ENCODE peak calls at places on chromosomes 12 and 14, in five cellular contexts. One of them, this sample, is unnamed.

GRCh38 chr12:68405292-68405900 is 73.2 kb upstream of the MDM1 start:
- DNase-seq in activated T-helper 1 cell treated with Interleukin-2 at 50 U/mL for 16 hours: no peak
- DNase-seq in right atrium auricular region: no peak
- DNase-seq in CD8-positive, alpha-beta T cell: no peak
- DNase-seq in adipocyte: peak
- DNase-seq in this sample: peak

GRCh38 chr14:37172024-37172869 is at the start of gene SLC25A21:
- DNase-seq in activated T-helper 1 cell treated with Interleukin-2 at 50 U/mL for 16 hours: no peak
- DNase-seq in right atrium auricular region: peak
- DNase-seq in CD8-positive, alpha-beta T cell: no peak
- DNase-seq in adipocyte: peak
- DNase-seq in this sample: peak

GRCh38 chr14:56294125-56294524 is 175.9 kb downstream of the PELI2 start:
- DNase-seq in activated T-helper 1 cell treated with Interleukin-2 at 50 U/mL for 16 hours: no peak
- DNase-seq in right atrium auricular region: no peak
- DNase-seq in CD8-positive, alpha-beta T cell: no peak
- DNase-seq in adipocyte: no peak
- DNase-seq in this sample: no peak

GRCh38 chr14:93717222-93717967 is 70.9 kb downstream of the PRIMA1 start:
- DNase-seq in activated T-helper 1 cell treated with Interleukin-2 at 50 U/mL for 16 hours: no peak
- DNase-seq in right atrium auricular region: peak
- DNase-seq in CD8-positive, alpha-beta T cell: no peak
- DNase-seq in adipocyte: no peak
- DNase-seq in this sample: no peak

GRCh38 chr14:62428429-62429203 is 616.6 kb downstream of the KCNH5 start:
- DNase-seq in activated T-helper 1 cell treated with Interleukin-2 at 50 U/mL for 16 hours: no peak
- DNase-seq in right atrium auricular region: no peak
- DNase-seq in CD8-positive, alpha-beta T cell: no peak
- DNase-seq in adipocyte: peak
- DNase-seq in this sample: no peak

GRCh38 chr14:65414961-65415589 is 2.5 kb downstream of the FUT8 start:
- DNase-seq in activated T-helper 1 cell treated with Interleukin-2 at 50 U/mL for 16 hours: no peak
- DNase-seq in right atrium auricular region: no peak
- DNase-seq in CD8-positive, alpha-beta T cell: no peak
- DNase-seq in adipocyte: peak
- DNase-seq in this sample: peak

GRCh38 chr12:121932914-121933521 is 14.6 kb downstream of the CFAP251 start:
- DNase-seq in activated T-helper 1 cell treated with Interleukin-2 at 50 U/mL for 16 hours: no peak
- DNase-seq in right atrium auricular region: no peak
- DNase-seq in CD8-positive, alpha-beta T cell: no peak
- DNase-seq in adipocyte: no peak
- DNase-seq in this sample: no peak

GRCh38 chr12:23049180-23049579 is 424.2 kb downstream of the ETNK1 start:
- DNase-seq in activated T-helper 1 cell treated with Interleukin-2 at 50 U/mL for 16 hours: no peak
- DNase-seq in right atrium auricular region: no peak
- DNase-seq in CD8-positive, alpha-beta T cell: no peak
- DNase-seq in adipocyte: no peak
- DNase-seq in this sample: no peak

GRCh38 chr12:88206636-88207035 is 64.5 kb downstream of the TMTC3 start:
- DNase-seq in activated T-helper 1 cell treated with Interleukin-2 at 50 U/mL for 16 hours: no peak
- DNase-seq in right atrium auricular region: no peak
- DNase-seq in CD8-positive, alpha-beta T cell: no peak
- DNase-seq in adipocyte: peak
- DNase-seq in this sample: peak

GRCh38 chr12:66279127-66279712 is 23.1 kb upstream of the HELB start:
- DNase-seq in activated T-helper 1 cell treated with Interleukin-2 at 50 U/mL for 16 hours: peak
- DNase-seq in right atrium auricular region: no peak
- DNase-seq in CD8-positive, alpha-beta T cell: peak
- DNase-seq in adipocyte: peak
- DNase-seq in this sample: no peak

This sample was measured in fibroblast of gingiva.